ENCODE peak calls at places on chromosomes 12 and 14, in seven cellular contexts. C is left ventricle myocardium inferior; T is ascending aorta; S is cardiac muscle cell; Z is CD8-positive, alpha-beta memory T cell; L is breast epithelium; U is colonic mucosa. A is an unnamed sample. For H3K9me3 and H3K27me3, the result is how much of the 10 kb centered on the place peaks cover.

GRCh38 chr12:24996102-24996797 is 47.3 kb upstream of the BCAT1 start:
- DNase-seq in S (no peak), C (no peak), Z (no peak), U (no peak), T (no peak), L (no peak), A (no peak)

GRCh38 chr14:54600685-54601084 is 33.8 kb downstream of the SAMD4A start:
- DNase-seq in C (no peak), T (no peak), L (no peak), Z (no peak), U (no peak), S (no peak), A (no peak)

GRCh38 chr14:36067428-36068187 is 108.9 kb downstream of the PTCSC3 start:
- DNase-seq in L (no peak), U (no peak), C (no peak), S (no peak), T (no peak), Z (no peak), A (no peak)

GRCh38 chr14:104345316-104346111 is 207.1 kb downstream of the KIF26A start:
- DNase-seq in L (peak), U (no peak), T (peak), Z (no peak), S (no peak), C (no peak), A (no peak)

GRCh38 chr14:56902413-56902812 is 92.1 kb upstream of the OTX2 start:
- DNase-seq in S (no peak), T (no peak), Z (no peak), L (no peak), C (no peak), U (no peak), A (no peak)

GRCh38 chr12:129964826-129965457 is 61.1 kb upstream of the TMEM132D start:
- DNase-seq in U (no peak), Z (no peak), C (no peak), T (no peak), L (no peak), S (no peak), A (no peak)

GRCh38 chr12:62802321-62802720 is 132.6 kb downstream of the PPM1H start:
- DNase-seq in L (no peak), T (no peak), Z (no peak), C (no peak), U (no peak), S (no peak), A (no peak)

GRCh38 chr14:88379706-88380343 is 5.6 kb upstream of the SPATA7 start:
- DNase-seq in Z (no peak), C (no peak), S (no peak), T (no peak), L (no peak), U (no peak), A (no peak)

GRCh38 chr12:72742560-72742959 is 470.4 kb downstream of the TRHDE start:
- DNase-seq in S (no peak), L (no peak), Z (no peak), U (no peak), T (no peak), C (no peak), A (no peak)

GRCh38 chr12:27866382-27867101 is 86.5 kb upstream of the MANSC4 start:
- DNase-seq in C (no peak), U (no peak), T (no peak), Z (no peak), L (no peak), S (peak), A (no peak)

GRCh38 chr14:44586910-44587309 is 79.8 kb upstream of the FSCB start:
- DNase-seq in C (no peak), U (no peak), T (no peak), Z (no peak), S (no peak), L (no peak), A (no peak)

GRCh38 chr12:71551529-71551928 is 111.9 kb downstream of the LGR5 start:
- DNase-seq in C (no peak), T (no peak), S (no peak), L (no peak), U (no peak), Z (no peak), A (no peak)

GRCh38 chr12:59085680-59086079 is 165.4 kb upstream of the LRIG3 start:
- DNase-seq in U (no peak), T (no peak), Z (no peak), L (no peak), S (no peak), C (no peak), A (no peak)

GRCh38 chr14:42140831-42141279 is 534.2 kb downstream of the LRFN5 start:
- DNase-seq in T (no peak), Z (no peak), U (no peak), S (no peak), L (no peak), C (no peak), A (no peak)

GRCh38 chr12:100795193-100796179 is 910 bp downstream of the ANO4 start:
- DNase-seq in Z (no peak), C (no peak), L (no peak), U (no peak), S (no peak), T (no peak), A (no peak)

GRCh38 chr14:65958664-65959562 is 527.3 kb upstream of the CCDC196 start:
- DNase-seq in U (peak), L (no peak), S (peak), C (no peak), T (no peak), Z (peak), A (no peak)

GRCh38 chr12:52280319-52280795 is 5.9 kb downstream of the KRT86 start:
- DNase-seq in L (peak), S (no peak), T (peak), Z (no peak), U (no peak), C (no peak), A (peak)

GRCh38 chr12:104596128-104596799 is 139.5 kb downstream of the CHST11 start:
- DNase-seq in L (no peak), C (peak), Z (no peak), U (no peak), S (no peak), T (peak), A (no peak)

GRCh38 chr14:57865450-57866198 is at the start of gene SLC35F4:
- DNase-seq in L (no peak), S (peak), U (no peak), Z (no peak), T (peak), C (no peak), A (peak)

GRCh38 chr14:36013483-36013882 is 163.0 kb downstream of the PTCSC3 start:
- DNase-seq in U (no peak), Z (no peak), L (no peak), T (no peak), S (no peak), C (no peak), A (no peak)

DNA sequence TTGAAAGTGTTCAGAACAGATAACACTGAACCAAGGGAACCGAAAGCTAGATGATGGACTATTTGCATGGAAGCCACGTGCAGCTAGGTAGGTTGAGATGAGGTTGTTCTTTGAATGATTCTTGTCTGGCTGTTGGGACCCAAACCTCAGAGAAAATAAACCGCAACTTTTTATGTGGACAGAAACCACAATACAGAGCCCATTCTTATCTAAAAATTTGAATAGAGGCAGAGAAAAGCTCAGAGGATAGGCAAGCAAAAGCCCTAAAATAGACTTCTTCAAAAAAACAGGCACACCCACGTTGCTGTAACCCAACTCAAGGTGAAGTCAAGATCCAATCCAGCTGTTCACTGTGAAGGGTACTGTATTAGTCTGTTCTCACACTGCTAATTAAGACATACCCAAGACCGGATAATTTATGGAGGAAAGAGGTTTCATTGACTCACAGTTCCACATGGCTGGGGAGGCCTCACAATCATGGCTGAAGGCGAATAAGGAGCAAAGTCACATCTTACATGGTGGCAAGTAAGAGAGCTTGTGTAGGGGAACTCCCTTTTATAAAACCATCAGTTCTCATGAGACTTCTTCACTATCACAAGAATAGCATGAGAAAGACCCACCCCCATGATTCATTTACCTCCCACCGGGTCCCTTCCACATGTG is 353.8 kb downstream of the AACS start:
- DNase-seq in L (no peak), Z (no peak), C (no peak), T (no peak), U (no peak), S (no peak), A (no peak)
- H3K9me3 ChIP-seq in L (under half), Z (under half), C (under half), T (under half), U (under half), S (under half), A (under half)

GRCh38 chr12:6199211-6199530 is 1.0 kb upstream of the CD9 start:
- DNase-seq in S (no peak), L (no peak), C (no peak), Z (no peak), T (no peak), U (no peak), A (no peak)
- H3K27me3 ChIP-seq in S (half or more), L (under half), C (under half), Z (under half), T (under half), U (under half), A (under half)

GRCh38 chr14:80762829-80763228 is 178.7 kb downstream of the CEP128 start:
- DNase-seq in S (no peak), U (no peak), Z (no peak), T (no peak), C (no peak), L (no peak), A (no peak)
- H3K9me3 ChIP-seq in S (under half), U (under half), Z (under half), T (under half), C (under half), L (under half), A (under half)

GRCh38 chr14:105817971-105818711 is 291.8 kb downstream of the TMEM121 start:
- DNase-seq in Z (no peak), U (no peak), L (no peak), S (no peak), C (no peak), T (no peak), A (no peak)
- H3K27me3 ChIP-seq in Z (under half), U (under half), L (under half), S (under half), C (half or more), T (under half), A (under half)

GRCh38 chr12:34354239-34355200 is 332.2 kb downstream of the ALG10 start:
- DNase-seq in C (no peak), S (no peak), U (no peak), L (no peak), Z (no peak), T (no peak), A (no peak)

GRCh38 chr12:34356233-34356987 is 334.1 kb downstream of the ALG10 start:
- DNase-seq in C (no peak), T (no peak), L (no peak), Z (no peak), U (no peak), S (no peak), A (no peak)

GRCh38 chr12:34358198-34358597 is 335.9 kb downstream of the ALG10 start:
- DNase-seq in Z (no peak), L (no peak), T (no peak), S (no peak), U (no peak), C (no peak), A (no peak)

GRCh38 chr12:34361721-34362316 is 339.5 kb downstream of the ALG10 start:
- DNase-seq in L (no peak), Z (no peak), T (no peak), S (no peak), C (no peak), U (no peak), A (no peak)

DNA sequence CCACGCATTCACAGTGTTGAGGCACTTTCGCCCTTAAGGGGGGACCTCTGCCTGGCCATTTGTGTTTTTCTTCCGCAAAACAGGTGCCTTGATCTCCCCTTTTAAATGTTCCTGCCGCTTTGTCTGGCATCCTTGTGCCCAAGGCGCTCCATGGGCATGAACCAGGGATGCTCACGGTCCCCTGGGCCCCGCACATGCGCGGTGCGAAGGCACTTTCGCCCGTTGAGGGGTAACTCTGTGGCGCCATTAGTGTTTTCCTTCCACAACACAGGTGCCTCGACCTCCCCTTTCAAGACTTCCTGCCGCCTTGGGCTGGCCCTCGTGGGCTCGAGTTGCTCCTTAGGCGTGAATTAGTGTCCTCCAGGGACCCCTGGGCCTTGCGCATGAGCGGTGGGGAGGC is 335.5 kb downstream of the ALG10 start:
- DNase-seq in L (no peak), S (no peak), C (no peak), U (no peak), Z (no peak), T (no peak), A (no peak)
- H3K9me3 ChIP-seq in L (half or more), S (under half), C (half or more), U (under half), Z (under half), T (under half), A (under half)

GRCh38 chr14:31952573-31952972 is 124.5 kb upstream of the ARHGAP5 start:
- DNase-seq in U (no peak), Z (no peak), C (no peak), S (no peak), L (no peak), T (no peak), A (no peak)

GRCh38 chr14:31951638-31951964 is 125.5 kb upstream of the ARHGAP5 start:
- DNase-seq in S (no peak), C (no peak), U (no peak), T (no peak), Z (no peak), L (no peak), A (no peak)

GRCh38 chr14:31950760-31951637 is 126.1 kb upstream of the ARHGAP5 start:
- DNase-seq in U (peak), L (no peak), T (no peak), C (peak), Z (no peak), S (peak), A (no peak)

GRCh38 chr14:31949709-31950108 is 127.4 kb upstream of the ARHGAP5 start:
- DNase-seq in Z (no peak), L (no peak), C (no peak), T (no peak), U (no peak), S (no peak), A (no peak)

GRCh38 chr14:31950331-31950730 is 126.8 kb upstream of the ARHGAP5 start:
- DNase-seq in Z (no peak), T (no peak), C (no peak), U (no peak), S (no peak), L (no peak), A (no peak)
- H3K27me3 ChIP-seq in Z (under half), T (under half), C (under half), U (under half), S (under half), L (under half), A (under half)

DNA sequence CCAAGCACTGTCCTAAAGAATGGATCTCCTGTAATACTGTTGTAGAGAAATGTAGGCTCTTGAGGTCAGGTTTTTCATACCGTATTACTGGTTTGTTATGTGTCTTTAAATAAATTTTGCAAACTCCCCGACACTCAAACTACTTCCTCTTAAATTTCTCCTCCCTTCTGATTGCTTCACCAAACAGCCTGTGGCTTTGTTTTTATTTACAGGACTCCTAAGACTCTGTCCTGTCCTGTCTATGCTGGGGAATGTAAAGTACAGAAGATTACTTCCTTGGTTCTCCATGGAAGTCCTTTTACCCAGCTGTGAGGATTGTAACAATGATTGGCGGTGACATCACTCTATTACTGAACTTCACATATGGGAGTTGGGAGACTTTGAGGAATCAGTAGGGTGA is 873.5 kb downstream of the DIO2 start:
- DNase-seq in U (no peak), L (no peak), T (no peak), C (no peak), Z (no peak), S (no peak), A (no peak)
- H3K9me3 ChIP-seq in U (under half), L (under half), T (under half), C (under half), Z (under half), S (under half), A (under half)

DNA sequence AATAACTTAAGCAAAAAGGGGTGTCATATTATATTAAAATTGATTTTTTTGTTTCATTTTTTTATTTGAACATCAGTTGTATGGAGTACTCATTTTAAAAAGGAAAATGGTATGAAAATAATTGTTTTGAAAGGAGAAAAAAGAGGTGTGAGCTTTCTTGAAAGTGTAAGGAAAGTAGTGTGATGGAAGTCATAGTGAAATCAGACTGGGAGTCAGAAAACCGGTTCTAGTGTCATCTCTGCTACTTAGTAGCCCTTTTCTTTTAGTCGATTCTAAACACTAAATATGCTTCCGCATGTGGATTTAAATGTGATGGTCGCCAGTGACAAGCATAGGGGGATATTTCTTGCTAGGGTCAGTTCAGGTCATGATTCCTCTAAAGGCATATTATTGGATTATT is 1.8 kb upstream of the DYRK2 start:
- DNase-seq in U (no peak), L (no peak), C (no peak), S (no peak), Z (no peak), T (no peak), A (no peak)
- H3K27me3 ChIP-seq in U (under half), L (under half), C (under half), S (under half), Z (under half), T (under half), A (under half)

GRCh38 chr14:53494587-53494986 is 341.5 kb upstream of the DDHD1 start:
- DNase-seq in Z (no peak), L (no peak), S (no peak), U (no peak), T (no peak), C (no peak), A (no peak)

GRCh38 chr14:53493895-53494294 is 340.8 kb upstream of the DDHD1 start:
- DNase-seq in T (no peak), L (no peak), Z (no peak), C (no peak), S (peak), U (no peak), A (no peak)

GRCh38 chr14:53495846-53496343 is 342.8 kb upstream of the DDHD1 start:
- DNase-seq in L (no peak), U (no peak), S (no peak), T (no peak), C (no peak), Z (no peak), A (no peak)

GRCh38 chr14:53493310-53493709 is 340.2 kb upstream of the DDHD1 start:
- DNase-seq in U (no peak), L (no peak), Z (no peak), T (no peak), C (no peak), S (no peak), A (no peak)

GRCh38 chr14:53496668-53497067 is 343.5 kb upstream of the DDHD1 start:
- DNase-seq in U (no peak), S (no peak), Z (no peak), C (no peak), T (no peak), L (no peak), A (no peak)
- H3K9me3 ChIP-seq in U (under half), S (under half), Z (under half), C (under half), T (under half), L (under half), A (under half)